ENCODE peak calls at places on chromosomes 13 and 19, in five cellular contexts. U is stimulated activated CD4-positive, alpha-beta T cell treated with anti-CD3 and anti-CD28 coated beads, TNF-alpha, amount 100 ng/mL, for 1 hour; W is BJ; S is MCF 10A; A is IMR-90. X is an unnamed sample.

GRCh38 chr19:41909706-41910105 is 18.5 kb downstream of the ERFL start:
- DNase-seq in U (no peak), W (no peak), S (no peak), A (no peak), X (no peak)

GRCh38 chr13:26707122-26708006 is 53.2 kb downstream of the GPR12 start:
- DNase-seq in U (no peak), W (no peak), S (peak; percentile 62), A (peak; percentile 58), X (peak; percentile 86)

GRCh38 chr13:74191036-74191809 is 57.0 kb upstream of the KLF12 start:
- DNase-seq in U (no peak), W (no peak), S (no peak), A (peak; percentile 32), X (peak; percentile 44)

GRCh38 chr13:59416561-59416960 is 747.2 kb downstream of the DIAPH3 start:
- DNase-seq in U (no peak), W (no peak), S (no peak), A (no peak), X (no peak)

GRCh38 chr19:30073152-30074000 is 131.3 kb downstream of the URI1 start:
- DNase-seq in U (no peak), W (no peak), S (no peak), A (no peak), X (no peak)

GRCh38 chr13:95552208-95552538 is 347 bp upstream of the CLDN10 start:
- DNase-seq in U (no peak), W (no peak), S (no peak), A (no peak), X (no peak)

GRCh38 chr19:936175-936546 is 10.3 kb downstream of the ARID3A start:
- DNase-seq in U (no peak), W (no peak), S (no peak), A (no peak), X (no peak)

GRCh38 chr19:13842294-13843103 is 34.4 kb upstream of the NANOS3 start:
- DNase-seq in U (no peak), W (no peak), S (peak; percentile 85), A (peak; percentile 65), X (peak; percentile 65)

GRCh38 chr19:15780595-15781418 is 6.7 kb upstream of the OR10H5 start:
- DNase-seq in U (no peak), W (no peak), S (no peak), A (no peak), X (peak; percentile 34)

GRCh38 chr13:95160112-95160906 is 140.9 kb downstream of the ABCC4 start:
- DNase-seq in U (no peak), W (no peak), S (no peak), A (peak; percentile 72), X (no peak)

GRCh38 chr19:53813996-53814395 is 10.1 kb downstream of the NLRP12 start:
- DNase-seq in U (no peak), W (no peak), S (no peak), A (peak; percentile 42), X (no peak)

GRCh38 chr19:29724102-29724641 is 9.1 kb upstream of the C19orf12 start:
- DNase-seq in U (no peak), W (no peak), S (no peak), A (peak; percentile 5), X (no peak)

GRCh38 chr19:38731654-38732301 is 12.5 kb downstream of the CAPN12 start:
- DNase-seq in U (no peak), W (no peak), S (no peak), A (no peak), X (peak; percentile 63)

GRCh38 chr19:3319643-3320353 is 46.6 kb upstream of the NFIC start:
- DNase-seq in U (no peak), W (no peak), S (no peak), A (no peak), X (no peak)

GRCh38 chr19:50695251-50696064 is 24.1 kb downstream of the SHANK1 start:
- DNase-seq in U (no peak), W (no peak), S (no peak), A (no peak), X (no peak)

GRCh38 chr13:76879211-76879875 is 6.9 kb downstream of the KCTD12 start:
- DNase-seq in U (no peak), W (no peak), S (peak; percentile 92), A (peak; percentile 70), X (peak; percentile 66)

GRCh38 chr19:1248454-1249297 is at the start of gene MIDN:
- DNase-seq in U (peak; percentile 54), W (no peak), S (peak; percentile 90), A (peak; percentile 86), X (peak; percentile 80)

GRCh38 chr13:73215807-73216206 is 157.0 kb downstream of the KLF5 start:
- DNase-seq in U (no peak), W (peak; percentile 63), S (peak; percentile 72), A (peak; percentile 26), X (peak; percentile 94)

GRCh38 chr19:8681345-8682021 is 17.1 kb downstream of the ACTL9 start:
- DNase-seq in U (no peak), W (no peak), S (no peak), A (no peak), X (peak; percentile 1)

GRCh38 chr13:55418095-55418494 is 1722.6 kb upstream of the PRR20A start:
- DNase-seq in U (no peak), W (no peak), S (no peak), A (no peak), X (no peak)

GRCh38 chr13:48626077-48626449 is 27.7 kb upstream of the CYSLTR2 start:
- DNase-seq in U (no peak), W (no peak), S (no peak), A (peak; percentile 53), X (no peak)

GRCh38 chr13:61531383-61532065 is 115.9 kb upstream of the PCDH20 start:
- DNase-seq in U (no peak), W (no peak), S (peak; percentile 81), A (no peak), X (no peak)

GRCh38 chr19:39093761-39094160 is 9.6 kb downstream of the ACP7 start:
- DNase-seq in U (no peak), W (peak; percentile 26), S (peak; percentile 81), A (peak; percentile 79), X (no peak)

GRCh38 chr13:42574435-42575311 is 721 bp downstream of the TNFSF11 start:
- DNase-seq in U (no peak), W (no peak), S (no peak), A (no peak), X (no peak)

GRCh38 chr19:1618157-1619093 is 13.2 kb upstream of the UQCR11 start:
- DNase-seq in U (no peak), W (no peak), S (peak; percentile 47), A (no peak), X (no peak)